ENCODE peak calls at places on chromosomes 11 and 22, in ten cellular contexts. X, S, K, C, F, U, D, M, B and P are unnamed samples.

GRCh38 chr11:65414776-65415498 is 7.7 kb upstream of the NEAT1 start:
- DNase-seq in F (no peak), K (peak), B (no peak), X (no peak), S (no peak), C (no peak), D (no peak), M (no peak), U (no peak), P (no peak)

GRCh38 chr11:117011541-117011908 is 86.7 kb downstream of the SIK3 start:
- DNase-seq in C (no peak), K (no peak), F (no peak), D (no peak), X (no peak), B (no peak), U (no peak), M (no peak), S (no peak), P (no peak)

GRCh38 chr22:35605787-35606492 is 11.2 kb downstream of the MB start:
- DNase-seq in U (no peak), S (no peak), B (no peak), X (no peak), C (no peak), M (no peak), K (no peak), F (no peak), D (no peak), P (no peak)

GRCh38 chr11:130601764-130602163 is 153.3 kb downstream of the ADAMTS15 start:
- DNase-seq in S (no peak), M (no peak), U (no peak), B (no peak), F (no peak), D (no peak), K (no peak), C (no peak), X (no peak), P (no peak)

GRCh38 chr11:61007971-61008896 is 36.8 kb downstream of the CD6 start:
- DNase-seq in M (no peak), B (no peak), K (no peak), C (no peak), X (no peak), U (no peak), D (no peak), F (no peak), S (no peak), P (no peak)

GRCh38 chr11:95977534-95978174 is 53.7 kb upstream of the MTMR2 start:
- DNase-seq in S (no peak), U (no peak), B (peak), C (no peak), K (peak), F (no peak), M (no peak), D (no peak), X (peak), P (no peak)

GRCh38 chr22:39341179-39341578 is 8.6 kb upstream of the SYNGR1 start:
- DNase-seq in F (no peak), K (no peak), D (no peak), X (no peak), U (no peak), M (no peak), S (no peak), B (no peak), C (no peak), P (no peak)

GRCh38 chr11:83037877-83038276 is 33.8 kb downstream of the RAB30 start:
- DNase-seq in K (peak), F (no peak), D (no peak), U (no peak), C (no peak), S (no peak), X (peak), B (no peak), M (no peak), P (no peak)

GRCh38 chr11:110297726-110298297 is 1.4 kb upstream of the RDX start:
- DNase-seq in U (no peak), F (no peak), B (no peak), X (no peak), C (no peak), D (peak), K (no peak), S (no peak), M (no peak), P (no peak)

GRCh38 chr11:16985297-16985696 is 28.9 kb downstream of the PLEKHA7 start:
- DNase-seq in S (no peak), X (no peak), K (no peak), U (no peak), F (no peak), M (no peak), C (no peak), D (no peak), B (no peak), P (no peak)

GRCh38 chr11:128204898-128205297 is 382.5 kb downstream of the ETS1 start:
- DNase-seq in K (no peak), C (no peak), X (no peak), S (no peak), B (no peak), M (no peak), D (no peak), F (no peak), U (no peak), P (no peak)

GRCh38 chr11:2385156-2386151 is 8.3 kb downstream of the CD81 start:
- DNase-seq in M (no peak), X (no peak), F (no peak), C (no peak), B (no peak), U (peak), K (no peak), S (no peak), D (no peak), P (no peak)

GRCh38 chr22:25696763-25697710 is 45.0 kb upstream of the MYO18B start:
- DNase-seq in S (no peak), U (no peak), C (no peak), B (no peak), D (no peak), X (no peak), K (no peak), M (no peak), F (no peak), P (no peak)

GRCh38 chr11:115741376-115741775 is 237.2 kb upstream of the CADM1 start:
- DNase-seq in M (no peak), C (no peak), S (no peak), B (no peak), F (no peak), D (no peak), K (no peak), X (no peak), U (no peak), P (no peak)

GRCh38 chr11:86814775-86815174 is 14.4 kb downstream of the PRSS23 start:
- DNase-seq in C (no peak), U (no peak), K (peak), X (peak), B (no peak), D (no peak), M (no peak), S (no peak), F (no peak), P (no peak)

GRCh38 chr22:49885281-49885680 is 31.6 kb downstream of the ZBED4 start:
- DNase-seq in C (no peak), F (no peak), D (no peak), X (no peak), U (no peak), S (no peak), K (no peak), B (no peak), M (no peak), P (no peak)

GRCh38 chr11:105181521-105181920 is 42.0 kb upstream of the CARD18 start:
- DNase-seq in S (no peak), X (no peak), B (no peak), K (peak), F (no peak), M (no peak), U (no peak), C (no peak), D (no peak), P (no peak)

GRCh38 chr22:22245935-22246525 is 1.4 kb downstream of the VPREB1 start:
- DNase-seq in F (no peak), D (no peak), U (no peak), C (no peak), M (no peak), B (no peak), X (no peak), K (no peak), S (no peak), P (no peak)

GRCh38 chr22:33000342-33001280 is 57.6 kb downstream of the SYN3 start:
- DNase-seq in B (no peak), X (peak), C (no peak), D (peak), S (no peak), K (peak), U (peak), F (peak), M (peak), P (no peak)

GRCh38 chr22:37184816-37185541 is 3.1 kb downstream of the C1QTNF6 start:
- DNase-seq in C (no peak), B (no peak), F (no peak), M (no peak), D (no peak), X (no peak), K (no peak), U (no peak), S (no peak), P (no peak)

GRCh38 chr22:35681454-35682050 is 33.3 kb downstream of the APOL6 start:
- DNase-seq in M (no peak), X (no peak), K (no peak), B (no peak), C (no peak), S (no peak), F (no peak), U (no peak), D (no peak), P (no peak)

GRCh38 chr11:108870373-108871020 is 205.6 kb downstream of the DDX10 start:
- DNase-seq in D (no peak), F (no peak), C (no peak), K (peak), B (peak), U (no peak), M (no peak), S (no peak), X (peak), P (no peak)

GRCh38 chr11:45771194-45771941 is 33.6 kb upstream of the SLC35C1 start:
- DNase-seq in U (peak), C (peak), S (peak), B (no peak), D (peak), X (peak), M (peak), F (peak), K (peak), P (no peak)

GRCh38 chr22:17729561-17729960 is 44.7 kb downstream of the BID start:
- DNase-seq in X (no peak), M (no peak), D (no peak), K (no peak), U (no peak), B (no peak), S (no peak), C (no peak), F (no peak), P (no peak)

GRCh38 chr11:10038916-10039315 is 255.1 kb downstream of the SBF2 start:
- DNase-seq in X (no peak), M (no peak), U (no peak), D (no peak), F (no peak), B (no peak), K (peak), C (no peak), S (no peak), P (no peak)

GRCh38 chr11:128859563-128860441 is 7.3 kb downstream of the KCNJ1 start:
- DNase-seq in X (no peak), B (no peak), U (peak), F (no peak), M (no peak), K (no peak), S (peak), D (peak), C (peak), P (peak)

GRCh38 chr11:72642815-72643511 is 31.3 kb downstream of the PDE2A start:
- DNase-seq in M (peak), D (peak), K (peak), B (no peak), F (peak), S (peak), U (peak), C (peak), X (no peak), P (peak)

GRCh38 chr22:38318792-38319773 is 1.9 kb upstream of the CSNK1E start:
- DNase-seq in K (no peak), D (no peak), M (no peak), S (no peak), U (no peak), F (no peak), B (no peak), X (no peak), C (no peak), P (no peak)

GRCh38 chr11:6695377-6695776 is 12.2 kb upstream of the MRPL17 start:
- DNase-seq in F (no peak), S (no peak), M (no peak), U (no peak), C (no peak), X (peak), K (peak), B (no peak), D (no peak), P (no peak)

GRCh38 chr11:93849751-93850584 is 450 bp downstream of the VSTM5 start:
- DNase-seq in X (no peak), C (no peak), M (no peak), B (no peak), S (no peak), U (no peak), F (no peak), K (peak), D (peak), P (no peak)

GRCh38 chr11:12066799-12067508 is 43.4 kb upstream of the MICAL2 start:
- DNase-seq in K (peak), B (no peak), X (peak), M (no peak), D (no peak), S (no peak), U (no peak), F (no peak), C (no peak), P (no peak)

GRCh38 chr11:83706581-83706980 is 420.4 kb upstream of the CCDC90B start:
- DNase-seq in X (no peak), K (no peak), D (no peak), U (no peak), C (no peak), S (no peak), M (no peak), B (no peak), F (no peak), P (no peak)

GRCh38 chr11:43567396-43567975 is 113.1 kb upstream of the HSD17B12 start:
- DNase-seq in U (peak), K (peak), F (no peak), D (peak), B (peak), S (no peak), C (no peak), M (no peak), X (peak), P (no peak)